ENCODE peak calls at places on chromosome 5, in nine cellular contexts. Z is AG09319, D is LNCaP clone FGC, H is fibroblast of mammary gland, J is dorsolateral prefrontal cortex, S is GM13977, E is cardiac fibroblast, L is fibroblast of villous mesenchyme, W is AG04450. I is an unnamed sample.

GRCh38 chr5:38016835-38017234 is 177.0 kb upstream of the GDNF start:
- DNase-seq in Z (no peak), D (no peak), H (no peak), J (no peak), S (no peak), E (no peak), L (no peak), W (no peak), I (no peak)

GRCh38 chr5:131230406-131230805 is 33.4 kb upstream of the CDC42SE2 start:
- DNase-seq in Z (no peak), D (no peak), H (no peak), J (peak; percentile 36), S (no peak), E (no peak), L (no peak), W (no peak), I (no peak)

GRCh38 chr5:83337453-83338035 is 134.0 kb upstream of the VCAN start:
- DNase-seq in Z (no peak), D (no peak), H (no peak), J (no peak), S (no peak), E (peak; percentile 76), L (no peak), W (no peak), I (no peak)

GRCh38 chr5:73437126-73438047 is 11.2 kb downstream of the FOXD1 start:
- DNase-seq in Z (no peak), D (peak; percentile 71), H (no peak), J (no peak), S (peak; percentile 59), E (no peak), L (peak; percentile 15), W (no peak), I (peak; percentile 86)

GRCh38 chr5:42854795-42855194 is 43.1 kb upstream of the SELENOP start:
- DNase-seq in Z (no peak), D (no peak), H (peak; percentile 46), J (no peak), S (no peak), E (no peak), L (no peak), W (no peak), I (peak; percentile 13)

GRCh38 chr5:157669701-157670097 is 1.6 kb upstream of the C5orf52 start:
- DNase-seq in Z (no peak), D (no peak), H (no peak), J (no peak), S (no peak), E (no peak), L (no peak), W (no peak), I (no peak)

GRCh38 chr5:92147263-92147662 is 764.1 kb upstream of the ARRDC3 start:
- DNase-seq in Z (no peak), D (no peak), H (no peak), J (no peak), S (no peak), E (no peak), L (no peak), W (no peak), I (no peak)

GRCh38 chr5:38455797-38456330 is 100.6 kb downstream of the LIFR start:
- DNase-seq in Z (no peak), D (no peak), H (no peak), J (no peak), S (no peak), E (no peak), L (no peak), W (no peak), I (no peak)

GRCh38 chr5:111453290-111453689 is 59.0 kb downstream of the STARD4 start:
- DNase-seq in Z (no peak), D (no peak), H (no peak), J (no peak), S (no peak), E (no peak), L (no peak), W (no peak), I (no peak)

GRCh38 chr5:154646841-154647759 is 108.1 kb upstream of the LARP1 start:
- DNase-seq in Z (no peak), D (peak; percentile 59), H (peak; percentile 24), J (no peak), S (no peak), E (peak; percentile 39), L (peak; percentile 21), W (no peak), I (peak; percentile 55)

GRCh38 chr5:57442080-57442839 is 40.4 kb downstream of the ACTBL2 start:
- DNase-seq in Z (peak; percentile 89), D (no peak), H (peak; percentile 100), J (no peak), S (peak; percentile 24), E (peak; percentile 98), L (peak; percentile 94), W (peak; percentile 84), I (no peak)

GRCh38 chr5:21895766-21896165 is 957.4 kb downstream of the CDH12 start:
- DNase-seq in Z (no peak), D (no peak), H (no peak), J (no peak), S (no peak), E (no peak), L (no peak), W (no peak), I (no peak)

GRCh38 chr5:140253985-140254384 is 48.9 kb downstream of the PFDN1 start:
- DNase-seq in Z (no peak), D (no peak), H (peak; percentile 24), J (no peak), S (no peak), E (no peak), L (peak; percentile 44), W (no peak), I (peak; percentile 58)

GRCh38 chr5:125375143-125375542 is 628.7 kb upstream of the ZNF608 start:
- DNase-seq in Z (no peak), D (no peak), H (no peak), J (no peak), S (no peak), E (no peak), L (no peak), W (no peak), I (no peak)

GRCh38 chr5:67085616-67086015 is 111.0 kb downstream of the CD180 start:
- DNase-seq in Z (no peak), D (no peak), H (no peak), J (no peak), S (no peak), E (no peak), L (no peak), W (no peak), I (no peak)

GRCh38 chr5:66655395-66656324 is 59.5 kb downstream of the MAST4 start:
- DNase-seq in Z (no peak), D (no peak), H (peak; percentile 62), J (no peak), S (no peak), E (peak; percentile 73), L (no peak), W (no peak), I (no peak)

GRCh38 chr5:170581211-170581610 is 77.4 kb downstream of the KCNIP1 start:
- DNase-seq in Z (no peak), D (no peak), H (no peak), J (no peak), S (no peak), E (no peak), L (no peak), W (no peak), I (no peak)

GRCh38 chr5:120240716-120241115 is 223.4 kb upstream of the PRR16 start:
- DNase-seq in Z (no peak), D (no peak), H (peak; percentile 15), J (no peak), S (no peak), E (peak; percentile 28), L (peak; percentile 28), W (no peak), I (no peak)

GRCh38 chr5:157857821-157858526 is 971 bp downstream of the CLINT1 start:
- DNase-seq in Z (no peak), D (no peak), H (peak; percentile 46), J (no peak), S (no peak), E (no peak), L (peak; percentile 42), W (no peak), I (no peak)

GRCh38 chr5:143685416-143685815 is 126.5 kb upstream of the HMHB1 start:
- DNase-seq in Z (no peak), D (no peak), H (peak; percentile 45), J (no peak), S (no peak), E (peak; percentile 56), L (peak; percentile 24), W (no peak), I (peak; percentile 34)

GRCh38 chr5:73303139-73304079 is 130.4 kb downstream of the TMEM174 start:
- DNase-seq in Z (no peak), D (no peak), H (no peak), J (no peak), S (no peak), E (no peak), L (no peak), W (no peak), I (peak; percentile 51)

GRCh38 chr5:162785673-162786072 is 651.7 kb upstream of the CCNG1 start:
- DNase-seq in Z (no peak), D (no peak), H (no peak), J (no peak), S (no peak), E (no peak), L (no peak), W (no peak), I (no peak)

DNA sequence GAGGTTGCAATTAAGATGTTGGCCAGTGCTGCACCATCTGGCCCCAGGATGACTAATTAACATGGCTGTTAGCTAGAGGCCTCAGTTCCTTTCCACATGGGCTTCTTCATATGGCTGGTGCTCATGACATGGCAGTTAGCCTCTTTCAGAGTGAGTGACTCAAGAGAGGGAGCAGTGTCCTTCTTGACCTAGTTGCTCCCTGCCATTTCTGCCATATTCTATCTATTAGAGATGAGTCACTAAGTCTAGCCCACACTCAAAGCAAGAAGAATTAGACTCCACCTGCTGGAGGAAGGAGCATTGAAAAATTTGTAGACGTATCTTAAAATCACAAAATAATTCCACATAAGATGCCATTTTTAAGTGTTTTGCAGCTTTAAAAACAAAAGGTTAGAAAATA is 651.2 kb upstream of the CCNG1 start:
- DNase-seq in Z (no peak), D (no peak), H (peak; percentile 0), J (no peak), S (no peak), E (no peak), L (no peak), W (no peak), I (no peak)
- TF ChIP-seq CTCF in Z (no peak), D (no peak), H (no peak), J (no peak), S (no peak), E (no peak), L (no peak), W (no peak), I (no peak)

GRCh38 chr5:149264432-149265069 is 7.1 kb upstream of the AFAP1L1 start:
- DNase-seq in Z (no peak), D (no peak), H (no peak), J (no peak), S (peak; percentile 38), E (no peak), L (no peak), W (no peak), I (peak; percentile 84)
- TF ChIP-seq CTCF in Z (no peak), D (peak; percentile 78), H (peak; percentile 31), J (no peak), S (peak; percentile 49), E (peak; percentile 55), L (peak; percentile 48), W (peak; percentile 42), I (peak; percentile 86)

GRCh38 chr5:34905564-34905963 is 9.7 kb downstream of the RAD1 start:
- DNase-seq in Z (no peak), D (no peak), H (peak; percentile 24), J (no peak), S (no peak), E (peak; percentile 49), L (no peak), W (no peak), I (no peak)
- TF ChIP-seq CTCF in Z (peak; percentile 50), D (peak; percentile 50), H (peak; percentile 53), J (peak; percentile 31), S (peak; percentile 17), E (peak; percentile 35), L (peak; percentile 34), W (peak; percentile 53), I (no peak)

GRCh38 chr5:77953374-77953773 is 177.2 kb upstream of the TBCA start:
- DNase-seq in Z (no peak), D (no peak), H (no peak), J (no peak), S (no peak), E (no peak), L (no peak), W (no peak), I (no peak)
- TF ChIP-seq CTCF in Z (no peak), D (no peak), H (no peak), J (no peak), S (no peak), E (no peak), L (no peak), W (no peak), I (no peak)

I was measured in Calu3.